ENCODE peak calls at places on chromosomes 6 and 20, in five cellular contexts. E is brain microvascular endothelial cell, H is GM06990, D is NB4, I is lower lobe of right lung. P is an unnamed sample.

GRCh38 chr6:101080597-101080996 is 199.5 kb upstream of the ASCC3 start:
- DNase-seq in E (peak; percentile 37), H (no peak), D (no peak), I (no peak), P (peak; percentile 84)

GRCh38 chr6:17281100-17281496 is at the start of gene RBM24:
- DNase-seq in E (peak; percentile 64), H (no peak), D (no peak), I (peak; percentile 70), P (peak; percentile 75)

GRCh38 chr20:10524034-10524476 is 89.0 kb downstream of the SLX4IP start:
- DNase-seq in E (peak; percentile 38), H (no peak), D (no peak), I (no peak), P (no peak)

GRCh38 chr20:62370115-62370806 is 3.1 kb upstream of the LAMA5 start:
- DNase-seq in E (no peak), H (no peak), D (peak; percentile 55), I (no peak), P (peak; percentile 45)

GRCh38 chr6:53263915-53264314 is 84.8 kb downstream of the ELOVL5 start:
- DNase-seq in E (peak; percentile 28), H (no peak), D (no peak), I (no peak), P (peak; percentile 55)

GRCh38 chr6:938271-939046 is 245.5 kb upstream of the EXOC2 start:
- DNase-seq in E (no peak), H (no peak), D (no peak), I (no peak), P (no peak)

GRCh38 chr6:18155273-18155863 is at the start of gene KDM1B:
- DNase-seq in E (peak; percentile 96), H (peak; percentile 98), D (peak; percentile 98), I (peak; percentile 99), P (peak; percentile 98)

GRCh38 chr20:51800132-51800721 is 2.1 kb downstream of the SALL4 start:
- DNase-seq in E (no peak), H (peak; percentile 66), D (peak; percentile 45), I (peak; percentile 70), P (no peak)

GRCh38 chr6:39296745-39297640 is 17.2 kb downstream of the KCNK17 start:
- DNase-seq in E (peak; percentile 13), H (no peak), D (no peak), I (no peak), P (no peak)

GRCh38 chr6:3228046-3228671 is 706 bp upstream of the TUBB2B start:
- DNase-seq in E (no peak), H (peak; percentile 86), D (no peak), I (no peak), P (no peak)

GRCh38 chr6:132612449-132613116 is 11.5 kb downstream of the TAAR2 start:
- DNase-seq in E (no peak), H (no peak), D (no peak), I (no peak), P (no peak)

GRCh38 chr6:99364026-99364425 is 14.6 kb upstream of the FAXC start:
- DNase-seq in E (no peak), H (peak; percentile 21), D (no peak), I (no peak), P (no peak)

GRCh38 chr6:157622427-157622826 is 200.6 kb upstream of the SNX9 start:
- DNase-seq in E (no peak), H (no peak), D (no peak), I (no peak), P (no peak)

GRCh38 chr20:16580127-16580526 is 6.9 kb upstream of the KIF16B start:
- DNase-seq in E (peak; percentile 20), H (no peak), D (no peak), I (no peak), P (peak; percentile 5)

GRCh38 chr6:72631480-72631879 is 9.6 kb downstream of the KCNQ5 start:
- DNase-seq in E (no peak), H (no peak), D (no peak), I (no peak), P (peak; percentile 55)

GRCh38 chr6:3696525-3696924 is 55.0 kb downstream of the PXDC1 start:
- DNase-seq in E (no peak), H (no peak), D (no peak), I (no peak), P (no peak)

GRCh38 chr6:55980627-55981211 is 105.3 kb upstream of the BMP5 start:
- DNase-seq in E (peak; percentile 17), H (no peak), D (peak; percentile 48), I (no peak), P (peak; percentile 5)

GRCh38 chr6:169086020-169086419 is 167.6 kb downstream of the THBS2 start:
- DNase-seq in E (no peak), H (no peak), D (no peak), I (no peak), P (no peak)

GRCh38 chr6:2103644-2104523 is 141.5 kb downstream of the GMDS start:
- DNase-seq in E (peak; percentile 25), H (no peak), D (peak; percentile 84), I (no peak), P (peak; percentile 53)
- TF ChIP-seq CTCF in E (peak; percentile 42), H (peak; percentile 54), D (peak; percentile 36), I (peak; percentile 48), P (peak; percentile 79)

GRCh38 chr20:38215789-38216182 is 44.7 kb downstream of the KIAA1755 start:
- DNase-seq in E (no peak), H (no peak), D (no peak), I (no peak), P (no peak)
- TF ChIP-seq CTCF in E (no peak), H (no peak), D (no peak), I (no peak), P (no peak)

GRCh38 chr6:35391240-35391968 is 49.0 kb downstream of the PPARD start:
- DNase-seq in E (peak; percentile 89), H (no peak), D (no peak), I (no peak), P (peak; percentile 94)
- TF ChIP-seq CTCF in E (peak; percentile 36), H (no peak), D (no peak), I (no peak), P (peak; percentile 57)

DNA sequence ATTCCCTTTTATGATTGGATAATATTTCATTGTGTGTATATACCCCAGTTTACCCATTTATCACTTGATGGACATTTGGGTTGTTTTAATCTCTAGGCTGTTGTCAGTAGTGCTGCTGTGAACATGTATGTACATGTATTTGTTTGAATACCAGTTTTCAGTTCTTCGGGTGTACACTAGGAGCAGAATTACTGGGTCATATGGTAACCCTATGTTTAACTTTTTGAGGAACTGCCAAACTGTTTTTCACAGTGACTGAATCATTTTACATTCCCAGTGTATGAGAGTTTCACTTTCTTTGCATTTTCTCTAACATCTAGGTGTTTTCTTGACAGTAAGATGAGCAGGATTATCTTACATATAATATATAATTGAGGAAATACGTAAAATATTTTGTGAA is 44.7 kb upstream of the ADIG start:
- DNase-seq in E (no peak), H (no peak), D (no peak), I (no peak), P (peak; percentile 78)
- TF ChIP-seq CTCF in E (no peak), H (no peak), D (no peak), I (no peak), P (peak; percentile 46)

GRCh38 chr20:42530855-42531674 is 658.6 kb downstream of the PTPRT start:
- DNase-seq in E (no peak), H (no peak), D (peak; percentile 50), I (no peak), P (no peak)
- TF ChIP-seq CTCF in E (no peak), H (peak; percentile 68), D (peak; percentile 85), I (peak; percentile 68), P (peak; percentile 61)